ENCODE peak calls at places on chromosomes 16 and 17, in seven cellular contexts. Z is NCI-H2029; S is MCF 10A; A is hypothalamus; C is H4; M is activated CD8-positive, alpha-beta memory T cell treated with anti-CD3 and anti-CD28 coated beads, Interleukin-2, amount 50 U/mL, for 48 hours; L is OCI-M1. D is an unnamed sample.

GRCh38 chr17:19712436-19713004 is 3.9 kb downstream of the SLC47A2 start:
- DNase-seq in C (no peak), M (no peak), L (no peak), A (no peak), Z (no peak), S (no peak), D (no peak)

GRCh38 chr17:3636908-3637373 is 381 bp downstream of the CTNS start:
- DNase-seq in L (peak; percentile 41), Z (no peak), A (no peak), S (no peak), C (no peak), M (peak; percentile 63), D (no peak)

GRCh38 chr17:79933863-79934652 is 94.8 kb upstream of the CBX4 start:
- DNase-seq in M (no peak), S (peak; percentile 70), Z (no peak), C (peak; percentile 72), A (peak; percentile 45), L (no peak), D (no peak)

GRCh38 chr17:40281663-40282062 is 6.0 kb upstream of the CDC6 start:
- DNase-seq in M (no peak), S (no peak), Z (no peak), A (no peak), L (no peak), C (no peak), D (no peak)

GRCh38 chr17:31318298-31319190 is 2.9 kb downstream of the EVI2A start:
- DNase-seq in L (peak; percentile 79), M (peak; percentile 67), S (peak; percentile 92), A (peak; percentile 35), Z (peak; percentile 38), C (peak; percentile 69), D (no peak)

GRCh38 chr16:82439678-82440293 is 187.0 kb upstream of the CDH13 start:
- DNase-seq in L (peak; percentile 1), Z (no peak), S (peak; percentile 33), M (no peak), A (no peak), C (no peak), D (peak; percentile 17)

GRCh38 chr17:179066-179432 is 2.4 kb downstream of the DOC2B start:
- DNase-seq in M (no peak), C (no peak), S (no peak), A (no peak), Z (no peak), L (no peak), D (no peak)

GRCh38 chr16:21101631-21102420 is 48.8 kb downstream of the DNAH3 start:
- DNase-seq in C (no peak), A (no peak), Z (no peak), S (peak; percentile 43), M (peak; percentile 38), L (peak; percentile 18), D (no peak)

GRCh38 chr16:56753410-56753809 is 23.5 kb downstream of the NUP93 start:
- DNase-seq in C (no peak), L (no peak), S (no peak), M (no peak), A (no peak), Z (no peak), D (no peak)

GRCh38 chr17:41211845-41212466 is 14.5 kb upstream of the KRTAP9-2 start:
- DNase-seq in L (no peak), Z (peak; percentile 72), C (no peak), A (no peak), M (no peak), S (peak; percentile 3), D (no peak)

GRCh38 chr17:64063088-64063487 is 42.7 kb upstream of the ICAM2 start:
- DNase-seq in C (no peak), Z (no peak), S (no peak), L (no peak), M (no peak), A (no peak), D (no peak)

D was measured in K562.